ENCODE peak calls at places on chromosomes 12 and 14, in six cellular contexts. W is heart right ventricle; N is CD4-positive, alpha-beta T cell; S is fibroblast of the aortic adventitia; J is BJ; O is gastrocnemius medialis. Q is an unnamed sample.

GRCh38 chr14:59424707-59425106 is 40.5 kb downstream of the GPR135 start:
- DNase-seq in W (peak; percentile 73), N (no peak), S (no peak), J (no peak), O (no peak), Q (no peak)

GRCh38 chr14:75133597-75133996 is 6.7 kb upstream of the NEK9 start:
- DNase-seq in W (no peak), N (no peak), S (no peak), J (no peak), O (no peak), Q (no peak)

GRCh38 chr14:66141733-66142132 is 344.4 kb upstream of the CCDC196 start:
- DNase-seq in W (no peak), N (no peak), S (no peak), J (no peak), O (no peak), Q (no peak)

GRCh38 chr12:63915105-63915830 is 70.8 kb downstream of the SRGAP1 start:
- DNase-seq in W (no peak), N (no peak), S (peak; percentile 74), J (no peak), O (no peak), Q (no peak)

GRCh38 chr14:83463500-83464098 is 1929.9 kb upstream of the SEL1L start:
- DNase-seq in W (no peak), N (no peak), S (peak; percentile 27), J (no peak), O (no peak), Q (no peak)

GRCh38 chr14:20620798-20621478 is 20.6 kb downstream of the OR6S1 start:
- DNase-seq in W (no peak), N (no peak), S (no peak), J (no peak), O (no peak), Q (no peak)

GRCh38 chr12:24948452-24948815 is 467 bp downstream of the BCAT1 start:
- DNase-seq in W (no peak), N (no peak), S (peak; percentile 66), J (no peak), O (no peak), Q (no peak)

GRCh38 chr12:639988-640387 is 23.3 kb downstream of the NINJ2 start:
- DNase-seq in W (no peak), N (no peak), S (no peak), J (no peak), O (no peak), Q (no peak)

GRCh38 chr14:92392726-92393125 is 69.8 kb downstream of the SLC24A4 start:
- DNase-seq in W (no peak), N (no peak), S (no peak), J (no peak), O (no peak), Q (no peak)

GRCh38 chr12:43742106-43742505 is 16.5 kb downstream of the PUS7L start:
- DNase-seq in W (no peak), N (no peak), S (peak; percentile 81), J (peak; percentile 46), O (no peak), Q (no peak)

GRCh38 chr14:37623971-37624370 is 28.5 kb downstream of the TTC6 start:
- DNase-seq in W (no peak), N (no peak), S (no peak), J (no peak), O (no peak), Q (no peak)

GRCh38 chr14:102980409-102980810 is 57.9 kb downstream of the AMN start:
- DNase-seq in W (no peak), N (no peak), S (peak; percentile 49), J (peak; percentile 8), O (no peak), Q (no peak)

GRCh38 chr14:88765130-88765529 is 27.6 kb downstream of the EML5 start:
- DNase-seq in W (no peak), N (no peak), S (peak; percentile 2), J (no peak), O (no peak), Q (no peak)

GRCh38 chr12:46459111-46459510 is 86.5 kb upstream of the SLC38A2 start:
- DNase-seq in W (no peak), N (no peak), S (peak; percentile 89), J (no peak), O (no peak), Q (no peak)

GRCh38 chr12:106644335-106645073 is 61.7 kb downstream of the RFX4 start:
- DNase-seq in W (no peak), N (no peak), S (no peak), J (no peak), O (no peak), Q (no peak)

GRCh38 chr12:79920421-79921238 is 14.3 kb downstream of the PPP1R12A start:
- DNase-seq in W (no peak), N (no peak), S (no peak), J (no peak), O (no peak), Q (no peak)

GRCh38 chr12:119381471-119382235 is 47.1 kb downstream of the CCDC60 start:
- DNase-seq in W (no peak), N (no peak), S (no peak), J (no peak), O (no peak), Q (no peak)

GRCh38 chr14:90903101-90903500 is 86.9 kb upstream of the TTC7B start:
- DNase-seq in W (no peak), N (peak; percentile 47), S (peak; percentile 79), J (no peak), O (peak; percentile 23), Q (no peak)

GRCh38 chr12:59843260-59843843 is 247.5 kb downstream of the SLC16A7 start:
- DNase-seq in W (no peak), N (no peak), S (no peak), J (no peak), O (no peak), Q (no peak)

GRCh38 chr14:24843494-24843893 is 206.5 kb downstream of the STXBP6 start:
- DNase-seq in W (no peak), N (no peak), S (no peak), J (no peak), O (no peak), Q (no peak)

GRCh38 chr12:105418232-105418631 is 87.7 kb downstream of the C12orf75 start:
- DNase-seq in W (no peak), N (no peak), S (peak; percentile 72), J (peak; percentile 97), O (no peak), Q (peak; percentile 91)

GRCh38 chr12:14883663-14884062 is 2.0 kb downstream of the MGP start:
- DNase-seq in W (no peak), N (no peak), S (no peak), J (no peak), O (no peak), Q (no peak)

GRCh38 chr14:50964683-50965390 is 20.6 kb upstream of the PYGL start:
- DNase-seq in W (no peak), N (no peak), S (peak; percentile 98), J (no peak), O (no peak), Q (no peak)

GRCh38 chr12:2811791-2812190 is 677 bp upstream of the ITFG2 start:
- DNase-seq in W (no peak), N (no peak), S (no peak), J (no peak), O (no peak), Q (no peak)

GRCh38 chr12:100794441-100795192 is at the start of gene ANO4:
- DNase-seq in W (no peak), N (no peak), S (peak; percentile 2), J (peak; percentile 19), O (no peak), Q (no peak)

GRCh38 chr12:29148065-29148957 is 767 bp upstream of the FAR2 start:
- DNase-seq in W (peak; percentile 27), N (no peak), S (peak; percentile 59), J (no peak), O (peak; percentile 29), Q (no peak)

GRCh38 chr12:25811656-25812126 is 146.8 kb upstream of the RASSF8 start:
- DNase-seq in W (no peak), N (no peak), S (no peak), J (peak; percentile 24), O (no peak), Q (no peak)

GRCh38 chr12:12804432-12804886 is 8.7 kb upstream of the DDX47 start:
- DNase-seq in W (no peak), N (no peak), S (peak; percentile 77), J (peak; percentile 81), O (no peak), Q (no peak)

DNA sequence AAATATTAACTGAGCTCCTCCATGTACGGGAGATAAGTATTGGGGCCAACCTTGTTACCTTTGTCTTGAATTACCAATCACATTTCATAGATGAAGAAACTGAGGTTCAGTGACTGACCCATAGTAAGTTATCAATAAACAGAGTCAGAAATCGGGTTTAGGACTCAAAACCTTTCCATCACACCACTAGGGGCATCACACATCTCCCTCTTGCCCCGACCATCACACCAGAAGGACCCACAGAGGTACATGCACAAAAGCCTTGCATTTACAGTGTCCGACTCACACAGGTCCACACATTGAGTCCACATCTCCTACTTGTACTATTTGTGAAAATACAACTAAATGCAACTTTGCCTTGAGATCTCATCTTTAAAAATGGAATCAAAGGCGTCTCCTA is 29.4 kb downstream of the KCNA5 start:
- DNase-seq in W (no peak), N (no peak), S (no peak), J (no peak), O (no peak), Q (no peak)
- TF ChIP-seq CTCF in W (no peak), N (no peak), S (no peak), J (no peak), O (no peak), Q (peak; percentile 24)

GRCh38 chr12:66548338-66549049 is 130.4 kb downstream of the GRIP1 start:
- DNase-seq in W (no peak), N (no peak), S (no peak), J (no peak), O (no peak), Q (no peak)
- TF ChIP-seq CTCF in W (no peak), N (no peak), S (peak; percentile 32), J (no peak), O (no peak), Q (peak; percentile 64)

DNA sequence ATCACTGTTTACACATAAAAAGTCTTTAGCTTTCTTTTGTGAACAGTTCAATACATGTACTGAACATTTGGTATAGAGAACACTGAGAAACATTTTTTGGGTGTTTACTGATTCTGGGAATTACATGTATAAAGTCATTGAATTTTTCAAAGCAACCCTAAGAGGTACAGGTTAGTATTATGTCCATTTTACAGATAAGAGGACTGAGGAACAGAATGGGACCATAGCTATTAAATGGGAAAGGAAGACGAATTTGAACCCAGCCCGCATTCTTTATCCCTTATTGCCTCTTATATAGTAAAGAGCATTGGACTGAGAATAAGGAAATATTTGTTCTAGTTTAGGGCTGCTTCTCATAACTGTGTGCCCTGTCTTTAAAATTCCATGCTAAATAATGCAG is 889 bp upstream of the KANSL2 start:
- DNase-seq in W (no peak), N (no peak), S (no peak), J (no peak), O (no peak), Q (no peak)
- TF ChIP-seq CTCF in W (no peak), N (no peak), S (no peak), J (no peak), O (no peak), Q (no peak)

DNA sequence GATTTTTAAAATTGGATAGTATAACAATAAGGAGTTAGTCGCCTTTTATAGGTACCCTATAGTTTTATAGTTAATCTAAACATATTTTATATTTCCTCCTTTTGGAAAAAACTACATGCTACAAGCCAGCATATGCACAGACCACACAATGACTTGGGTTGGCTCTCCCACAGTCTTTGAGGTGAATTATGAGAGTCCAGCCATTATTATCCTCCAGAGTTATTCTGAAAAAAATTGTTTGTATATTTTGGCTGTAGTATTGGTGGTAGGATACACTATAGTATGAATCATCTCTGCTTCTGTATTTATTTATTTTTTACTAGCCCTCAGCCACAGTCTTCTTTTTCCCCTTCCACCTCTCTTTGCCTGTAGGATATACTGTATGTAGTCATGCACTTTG is 195.4 kb upstream of the TMPO start:
- DNase-seq in W (no peak), N (no peak), S (no peak), J (no peak), O (no peak), Q (no peak)
- TF ChIP-seq CTCF in W (no peak), N (no peak), S (no peak), J (no peak), O (no peak), Q (no peak)